ENCODE peak calls at places on chromosomes 16 and 17, in six cellular contexts. Z is activated CD4-positive, alpha-beta memory T cell treated with anti-CD3 and anti-CD28 coated beads, Interleukin-2, amount 10 ng/mL, durations not matched to agents 7 days and 5 days; B is LoVo; F is SK-N-MC; Q is NCI-H1048; T is stimulated activated CD4-positive, alpha-beta T cell treated with anti-CD3 and anti-CD28 coated beads, TNF-alpha, amount 100 ng/mL, for 4 hours. R is an unnamed sample.

GRCh38 chr16:28105954-28106353 is 42.4 kb upstream of the GSG1L start:
- DNase-seq in Z (no peak), B (no peak), F (no peak), Q (no peak), T (no peak), R (no peak)

GRCh38 chr16:67021321-67021720 is 7.6 kb upstream of the CBFB start:
- DNase-seq in Z (peak; percentile 9), B (no peak), F (no peak), Q (no peak), T (no peak), R (no peak)

GRCh38 chr16:84548971-84549844 is 44.7 kb upstream of the MEAK7 start:
- DNase-seq in Z (peak; percentile 62), B (no peak), F (no peak), Q (no peak), T (no peak), R (peak; percentile 87)

GRCh38 chr16:11530171-11530940 is 56.4 kb downstream of the LITAF start:
- DNase-seq in Z (no peak), B (no peak), F (no peak), Q (no peak), T (no peak), R (no peak)

GRCh38 chr16:87160752-87161337 is 156.3 kb downstream of the C16orf95 start:
- DNase-seq in Z (no peak), B (no peak), F (no peak), Q (no peak), T (no peak), R (no peak)

GRCh38 chr17:40598928-40599627 is 33.8 kb upstream of the CCR7 start:
- DNase-seq in Z (peak; percentile 47), B (no peak), F (no peak), Q (no peak), T (no peak), R (no peak)

GRCh38 chr17:29251969-29252866 is 5.6 kb downstream of the CRYBA1 start:
- DNase-seq in Z (no peak), B (no peak), F (peak; percentile 24), Q (no peak), T (no peak), R (peak; percentile 30)

GRCh38 chr17:80949451-80950421 is 41.9 kb upstream of the CHMP6 start:
- DNase-seq in Z (no peak), B (no peak), F (no peak), Q (no peak), T (no peak), R (no peak)

GRCh38 chr17:80959330-80960036 is 32.2 kb upstream of the CHMP6 start:
- DNase-seq in Z (no peak), B (no peak), F (no peak), Q (no peak), T (no peak), R (no peak)

GRCh38 chr17:927611-928461 is 51.7 kb downstream of the NXN start:
- DNase-seq in Z (no peak), B (peak; percentile 84), F (no peak), Q (no peak), T (no peak), R (no peak)

GRCh38 chr16:49521706-49522325 is 148.2 kb downstream of the C16orf78 start:
- DNase-seq in Z (no peak), B (no peak), F (no peak), Q (no peak), T (no peak), R (no peak)

GRCh38 chr16:64983983-64984382 is 137.9 kb downstream of the CDH11 start:
- DNase-seq in Z (no peak), B (no peak), F (no peak), Q (no peak), T (no peak), R (peak; percentile 85)

GRCh38 chr16:57308041-57308440 is 23.6 kb upstream of the PLLP start:
- DNase-seq in Z (no peak), B (no peak), F (no peak), Q (no peak), T (no peak), R (no peak)

GRCh38 chr17:9666461-9667050 is 21.2 kb downstream of the USP43 start:
- DNase-seq in Z (peak; percentile 34), B (no peak), F (no peak), Q (no peak), T (no peak), R (no peak)

GRCh38 chr17:65902165-65902564 is 289.8 kb downstream of the CEP112 start:
- DNase-seq in Z (no peak), B (no peak), F (no peak), Q (no peak), T (no peak), R (no peak)

GRCh38 chr17:20896153-20896649 is 146.6 kb downstream of the USP22 start:
- DNase-seq in Z (peak; percentile 38), B (no peak), F (no peak), Q (no peak), T (no peak), R (peak; percentile 45)

GRCh38 chr17:17783121-17783824 is 53.5 kb downstream of the SREBF1 start:
- DNase-seq in Z (peak; percentile 71), B (no peak), F (no peak), Q (no peak), T (peak; percentile 27), R (no peak)

GRCh38 chr17:27430882-27431491 is 25.3 kb upstream of the KSR1 start:
- DNase-seq in Z (no peak), B (peak; percentile 33), F (no peak), Q (no peak), T (no peak), R (peak; percentile 30)

GRCh38 chr17:80545499-80545826 is 825 bp downstream of the RPTOR start:
- DNase-seq in Z (no peak), B (no peak), F (no peak), Q (no peak), T (no peak), R (no peak)

GRCh38 chr17:60442271-60443201 is 20.2 kb downstream of the CHCT1 start:
- DNase-seq in Z (no peak), B (no peak), F (no peak), Q (no peak), T (no peak), R (no peak)

GRCh38 chr17:8162232-8162996 is at the start of gene VAMP2:
- DNase-seq in Z (peak; percentile 89), B (peak; percentile 76), F (no peak), Q (peak; percentile 44), T (peak; percentile 70), R (peak; percentile 71)

GRCh38 chr17:7558544-7559306 is at the start of gene TNFSF13:
- DNase-seq in Z (no peak), B (no peak), F (no peak), Q (no peak), T (no peak), R (no peak)

GRCh38 chr17:80029235-80029974 is 6.3 kb downstream of the TBC1D16 start:
- DNase-seq in Z (no peak), B (no peak), F (no peak), Q (no peak), T (no peak), R (no peak)

GRCh38 chr17:76268015-76268749 is 3.0 kb downstream of the UBALD2 start:
- DNase-seq in Z (peak; percentile 83), B (no peak), F (no peak), Q (no peak), T (peak; percentile 47), R (peak; percentile 76)

GRCh38 chr16:28324235-28324886 is 32.0 kb downstream of the SBK1 start:
- DNase-seq in Z (no peak), B (no peak), F (no peak), Q (no peak), T (no peak), R (no peak)

GRCh38 chr16:62256406-62256805 is 220.2 kb upstream of the CDH8 start:
- DNase-seq in Z (no peak), B (peak; percentile 11), F (no peak), Q (peak; percentile 21), T (no peak), R (no peak)

GRCh38 chr16:24700549-24701392 is 28.7 kb upstream of the TNRC6A start:
- DNase-seq in Z (no peak), B (peak; percentile 93), F (no peak), Q (no peak), T (no peak), R (peak; percentile 63)

GRCh38 chr16:391885-392335 is 5.1 kb upstream of the NME4 start:
- DNase-seq in Z (peak; percentile 78), B (no peak), F (no peak), Q (no peak), T (no peak), R (peak; percentile 45)